ENCODE peak calls at places on chromosome X, in eight cellular contexts. U is A673; G is NCI-H2081 treated with DMSO at 0.1 percent for 48 hours; I is HTR-8/SVneo; O is hepatocyte; Z is activated T-cell treated with anti-CD3 and anti-CD28 coated beads for 4 hours; K is germinal center; J is CD8-positive, alpha-beta memory T cell. D is an unnamed sample.

GRCh38 chrX:31136144-31136572 is 64.3 kb upstream of the FTHL17 start:
- DNase-seq in U (peak; percentile 39), G (no peak), I (no peak), O (no peak), Z (no peak), K (peak; percentile 33), J (no peak), D (no peak)

GRCh38 chrX:47991263-47992092 is 12.3 kb downstream of the ZNF182 start:
- DNase-seq in U (no peak), G (no peak), I (no peak), O (no peak), Z (no peak), K (no peak), J (no peak), D (peak; percentile 67)

GRCh38 chrX:46185923-46186810 is 359.1 kb downstream of the ZNF674 start:
- DNase-seq in U (no peak), G (no peak), I (no peak), O (no peak), Z (no peak), K (no peak), J (no peak), D (no peak)

GRCh38 chrX:50814701-50815476 is 895 bp upstream of the SHROOM4 start:
- DNase-seq in U (no peak), G (no peak), I (no peak), O (peak; percentile 13), Z (no peak), K (no peak), J (no peak), D (no peak)

GRCh38 chrX:13721371-13721770 is 13.0 kb downstream of the TRAPPC2 start:
- DNase-seq in U (no peak), G (no peak), I (no peak), O (no peak), Z (no peak), K (no peak), J (no peak), D (no peak)

GRCh38 chrX:150489359-150490015 is 78.9 kb upstream of the MTM1 start:
- DNase-seq in U (no peak), G (no peak), I (no peak), O (no peak), Z (no peak), K (no peak), J (no peak), D (peak; percentile 23)

GRCh38 chrX:15956684-15957083 is 102.1 kb upstream of the AP1S2 start:
- DNase-seq in U (peak; percentile 78), G (no peak), I (peak; percentile 14), O (peak; percentile 14), Z (no peak), K (no peak), J (no peak), D (no peak)

GRCh38 chrX:122850326-122850725 is 333.8 kb upstream of the GRIA3 start:
- DNase-seq in U (no peak), G (no peak), I (no peak), O (no peak), Z (no peak), K (no peak), J (no peak), D (no peak)

GRCh38 chrX:129932137-129932791 is 26.3 kb downstream of the UTP14A start:
- DNase-seq in U (peak; percentile 90), G (no peak), I (peak; percentile 51), O (peak; percentile 88), Z (peak; percentile 63), K (peak; percentile 89), J (peak; percentile 63), D (peak; percentile 93)

GRCh38 chrX:3520458-3520857 is 174.0 kb upstream of the MXRA5 start:
- DNase-seq in U (no peak), G (no peak), I (no peak), O (no peak), Z (no peak), K (no peak), J (no peak), D (no peak)

GRCh38 chrX:131066237-131066636 is 8.1 kb downstream of the ARHGAP36 start:
- DNase-seq in U (no peak), G (no peak), I (no peak), O (no peak), Z (no peak), K (no peak), J (no peak), D (no peak)

GRCh38 chrX:38806054-38806389 is 4.8 kb downstream of the MID1IP1 start:
- DNase-seq in U (no peak), G (no peak), I (no peak), O (no peak), Z (no peak), K (no peak), J (no peak), D (no peak)